ENCODE peak calls at places on chromosome 15, in six cellular contexts. R is choroid plexus epithelial cell, H is mammary epithelial cell, D is ovary, A is AG09309, E is transverse colon. J is an unnamed sample.

GRCh38 chr15:29952245-29952644 is 130.0 kb upstream of the TJP1 start:
- DNase-seq in E (no peak), A (no peak), R (peak; percentile 41), D (no peak), H (no peak), J (no peak)

GRCh38 chr15:88255496-88256171 is 905 bp downstream of the NTRK3 start:
- DNase-seq in A (no peak), D (peak; percentile 8), E (no peak), H (peak; percentile 46), R (peak; percentile 40), J (no peak)

GRCh38 chr15:29135702-29136426 is 133.8 kb downstream of the NSMCE3 start:
- DNase-seq in D (no peak), E (no peak), R (no peak), H (no peak), A (no peak), J (no peak)

GRCh38 chr15:57218826-57219576 is 157.3 kb upstream of the CGNL1 start:
- DNase-seq in H (peak; percentile 15), E (no peak), D (no peak), R (peak; percentile 99), A (peak; percentile 91), J (no peak)

GRCh38 chr15:50996641-50997040 is 88.2 kb downstream of the AP4E1 start:
- DNase-seq in D (no peak), R (peak; percentile 26), E (no peak), A (peak; percentile 17), H (peak; percentile 74), J (no peak)

GRCh38 chr15:54282228-54282836 is 304.1 kb downstream of the UNC13C start:
- DNase-seq in R (no peak), H (no peak), D (no peak), E (no peak), A (no peak), J (no peak)

GRCh38 chr15:93706476-93706875 is 524.9 kb upstream of the MCTP2 start:
- DNase-seq in R (no peak), E (no peak), A (no peak), H (no peak), D (peak; percentile 10), J (no peak)

GRCh38 chr15:54131410-54131809 is 153.2 kb downstream of the UNC13C start:
- DNase-seq in D (no peak), E (no peak), H (no peak), A (no peak), R (peak; percentile 2), J (no peak)

GRCh38 chr15:56353119-56353518 is 12.1 kb upstream of the TEX9 start:
- DNase-seq in A (no peak), R (no peak), E (no peak), D (no peak), H (no peak), J (no peak)

GRCh38 chr15:49815937-49816336 is 195.1 kb downstream of the DTWD1 start:
- DNase-seq in H (peak; percentile 19), E (no peak), A (peak; percentile 88), D (no peak), R (peak; percentile 71), J (no peak)

DNA sequence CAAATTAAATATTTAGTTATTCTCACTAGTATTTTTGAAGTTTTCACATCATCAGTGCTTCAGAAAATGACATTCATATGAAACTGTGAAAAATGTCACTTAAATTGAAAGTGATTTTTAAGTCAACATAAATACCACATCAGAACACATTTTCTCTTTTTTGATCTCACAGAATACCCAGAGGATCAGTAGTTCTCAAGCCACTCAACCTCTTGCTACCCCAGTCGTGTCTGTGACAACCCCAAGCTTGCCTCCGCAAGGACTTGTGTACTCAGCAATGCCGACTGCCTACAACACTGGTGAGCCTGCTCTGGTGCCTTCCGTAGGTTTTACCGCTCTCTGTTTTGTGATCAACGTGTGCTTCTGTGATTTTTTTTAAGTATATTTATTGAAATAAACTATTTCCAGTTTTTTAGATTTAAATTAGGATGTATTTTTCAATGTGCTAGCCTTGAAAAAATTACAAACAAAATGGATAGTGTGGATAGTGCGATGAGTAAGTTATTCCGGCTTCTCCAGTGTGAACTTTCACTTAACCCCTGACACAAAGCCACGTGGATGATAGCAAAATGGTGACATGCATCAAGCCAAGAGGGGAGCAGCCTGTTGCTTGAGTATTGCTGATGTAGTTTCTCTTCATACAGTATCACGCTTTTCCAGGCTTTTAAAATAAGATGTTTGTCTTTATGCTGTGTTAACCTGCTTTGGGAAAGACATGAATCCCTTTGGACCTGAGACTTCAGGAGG is 26.5 kb downstream of the LYSMD4 start:
- DNase-seq in A (no peak), D (no peak), E (no peak), H (no peak), R (peak; percentile 26), J (no peak)
- H3K4me3 ChIP-seq in A (no peak overlapping the region), D (no peak overlapping the region), E (no peak overlapping the region), H (peak overlapping the region; percentile 15), R (no peak overlapping the region), J (no peak overlapping the region)

GRCh38 chr15:86649277-86649676 is 569.6 kb downstream of the AGBL1 start:
- DNase-seq in E (no peak), H (no peak), A (no peak), R (no peak), D (no peak), J (no peak)
- TF ChIP-seq CTCF in E (no peak), H (no peak), A (no peak), R (no peak), D (no peak), J (no peak)

GRCh38 chr15:77024273-77025065 is 29.5 kb downstream of the PSTPIP1 start:
- DNase-seq in D (peak; percentile 61), H (peak; percentile 21), R (peak; percentile 63), A (no peak), E (peak; percentile 72), J (no peak)

GRCh38 chr15:77025941-77026411 is 31.1 kb downstream of the PSTPIP1 start:
- DNase-seq in D (peak; percentile 7), H (no peak), A (no peak), R (no peak), E (peak; percentile 7), J (no peak)

GRCh38 chr15:77023576-77024272 is 28.8 kb downstream of the PSTPIP1 start:
- DNase-seq in R (no peak), H (no peak), A (no peak), E (no peak), D (peak; percentile 6), J (no peak)

GRCh38 chr15:77025471-77025901 is 30.6 kb downstream of the PSTPIP1 start:
- DNase-seq in A (no peak), D (peak; percentile 6), R (no peak), E (no peak), H (no peak), J (no peak)

DNA sequence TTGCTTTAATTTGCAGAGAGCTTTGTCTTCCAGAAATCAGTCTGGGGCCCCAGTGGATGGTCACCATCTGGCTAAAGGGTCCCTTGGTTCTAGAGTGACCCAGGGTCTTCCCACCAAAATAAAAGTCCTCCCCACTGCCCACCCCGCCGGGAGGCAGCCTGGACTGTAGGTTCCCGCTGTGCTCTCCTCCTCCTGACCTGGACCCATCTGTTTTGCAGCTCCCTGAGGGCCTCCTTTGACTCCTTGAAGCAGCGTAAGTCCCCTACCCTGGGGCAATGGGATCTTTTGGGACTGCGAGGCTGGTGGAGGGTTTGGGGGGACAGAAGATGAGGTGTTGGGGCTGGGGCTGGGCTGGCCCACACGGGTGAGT is 30.1 kb downstream of the PSTPIP1 start:
- DNase-seq in A (no peak), E (no peak), R (no peak), H (no peak), D (peak; percentile 2), J (no peak)
- H3K4me3 ChIP-seq in A (no peak overlapping the region), E (no peak overlapping the region), R (no peak overlapping the region), H (no peak overlapping the region), D (no peak overlapping the region), J (no peak overlapping the region)

DNA sequence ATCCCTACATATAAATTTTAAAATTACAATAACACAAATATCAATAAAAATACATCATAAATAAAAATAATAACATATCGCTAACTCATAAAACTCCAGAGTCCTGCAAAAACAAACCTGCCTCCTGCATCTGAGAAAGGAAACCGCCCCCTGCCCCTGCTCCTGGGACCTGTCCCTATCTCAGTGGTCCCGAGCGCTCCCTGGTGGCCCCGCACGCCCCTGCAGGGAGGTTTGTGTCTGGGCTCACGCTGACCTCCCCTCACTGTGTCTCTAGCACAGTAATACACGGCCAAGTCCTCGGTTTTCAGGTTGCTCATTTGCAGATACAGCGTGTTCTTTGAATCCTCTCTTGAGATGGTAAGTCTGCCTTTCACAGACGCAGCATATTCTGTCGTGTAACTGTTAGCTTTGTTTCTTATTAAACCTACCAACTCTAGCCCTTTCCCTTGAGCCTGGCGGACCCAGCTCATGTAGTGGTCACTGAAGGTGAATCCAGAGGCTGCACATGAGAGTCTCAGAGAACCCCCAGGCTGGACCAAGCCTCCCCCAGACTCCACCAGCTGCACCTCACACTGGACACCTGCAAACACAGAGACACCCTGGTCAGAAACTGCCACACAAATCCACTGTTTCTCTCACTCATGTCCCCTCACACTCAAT is 554.1 kb downstream of the GOLGA6L6 start:
- DNase-seq in D (no peak), A (no peak), H (no peak), E (no peak), R (no peak), J (no peak)
- TF ChIP-seq CTCF in D (no peak), A (no peak), H (no peak), E (no peak), R (no peak), J (peak; percentile 19)

GRCh38 chr15:45130291-45131000 is 652 bp downstream of the DUOX1 start:
- DNase-seq in D (no peak), R (no peak), A (no peak), E (no peak), H (no peak), J (no peak)

GRCh38 chr15:45128971-45129639 is 574 bp downstream of the DUOXA1 start:
- DNase-seq in R (no peak), A (no peak), E (no peak), H (no peak), D (no peak), J (no peak)

GRCh38 chr15:45131510-45131909 is 1.7 kb downstream of the DUOX1 start:
- DNase-seq in E (no peak), D (no peak), R (no peak), A (no peak), H (no peak), J (no peak)

GRCh38 chr15:45126535-45127158 is 3.0 kb downstream of the DUOXA1 start:
- DNase-seq in A (no peak), E (no peak), D (no peak), H (peak; percentile 35), R (peak; percentile 54), J (no peak)

GRCh38 chr15:45129651-45130129 is at the start of the genes DUOX1 and DUOXA1:
- DNase-seq in E (peak; percentile 63), R (no peak), A (no peak), D (no peak), H (peak; percentile 61), J (no peak)
- H3K4me3 ChIP-seq in E (no peak within 1 kb of the TSS), R (no peak within 1 kb of the TSS), A (peak within 1 kb of the TSS; percentile 5), D (peak within 1 kb of the TSS; percentile 0), H (peak within 1 kb of the TSS; percentile 52), J (no peak within 1 kb of the TSS)

GRCh38 chr15:74781673-74782595 is at the start of gene CSK:
- DNase-seq in H (peak; percentile 49), D (peak; percentile 69), R (peak; percentile 70), A (no peak), E (peak; percentile 81), J (no peak)
- TF ChIP-seq CTCF in H (peak; percentile 32), D (no peak), R (peak; percentile 43), A (peak; percentile 42), E (peak; percentile 54), J (peak; percentile 46)